ENCODE peak calls at places on chromosomes 3 and 15, in six cellular contexts. F is endothelial cell of umbilical vein, L is lower leg skin, K is breast epithelium, H is esophagus muscularis mucosa, R is thyroid gland. A is an unnamed sample.

GRCh38 chr15:30065025-30065801 is 17.5 kb upstream of the GOLGA8J start:
- DNase-seq in L (no peak), R (peak), F (no peak), H (no peak), K (no peak), A (no peak)

GRCh38 chr15:98347001-98347400 is 301.3 kb upstream of the IGF1R start:
- DNase-seq in L (no peak), R (no peak), F (no peak), H (no peak), K (no peak), A (no peak)

GRCh38 chr3:101281616-101282015 is 38.8 kb downstream of the IMPG2 start:
- DNase-seq in R (no peak), K (no peak), L (no peak), H (no peak), F (no peak), A (no peak)

GRCh38 chr3:46719044-46719565 is 1.4 kb upstream of the PRSS50 start:
- DNase-seq in L (no peak), K (peak), F (no peak), H (peak), R (no peak), A (no peak)

GRCh38 chr15:28992340-28992864 is 106.6 kb downstream of the APBA2 start:
- DNase-seq in R (no peak), H (no peak), K (no peak), F (no peak), L (no peak), A (no peak)

GRCh38 chr3:107525101-107525953 is 2.6 kb downstream of the BBX start:
- DNase-seq in H (no peak), F (peak), R (peak), K (peak), L (peak), A (peak)

GRCh38 chr15:38843736-38844590 is 279.3 kb upstream of the RASGRP1 start:
- DNase-seq in L (no peak), H (no peak), R (no peak), F (peak), K (no peak), A (no peak)

GRCh38 chr3:195107593-195107992 is 163.4 kb downstream of the XXYLT1 start:
- DNase-seq in L (no peak), H (no peak), K (no peak), R (no peak), F (no peak), A (no peak)

GRCh38 chr15:92322566-92323355 is 70.9 kb upstream of the ST8SIA2 start:
- DNase-seq in K (no peak), R (peak), L (no peak), H (no peak), F (no peak), A (no peak)

GRCh38 chr15:79886119-79886518 is 10.7 kb downstream of the MTHFS start:
- DNase-seq in L (no peak), F (no peak), H (no peak), K (no peak), R (no peak), A (no peak)

GRCh38 chr15:100729461-100729860 is 127.1 kb downstream of the ASB7 start:
- DNase-seq in K (no peak), R (no peak), H (peak), F (no peak), L (no peak), A (no peak)

GRCh38 chr3:11230807-11231206 is 41.4 kb upstream of the ATG7 start:
- DNase-seq in K (no peak), H (no peak), L (no peak), R (no peak), F (no peak), A (no peak)

GRCh38 chr15:45795487-45796069 is 160.7 kb downstream of the SQOR start:
- DNase-seq in K (no peak), F (peak), L (no peak), H (no peak), R (no peak), A (no peak)

GRCh38 chr15:83734487-83734886 is 80.6 kb downstream of the ADAMTSL3 start:
- DNase-seq in L (no peak), R (no peak), F (no peak), H (no peak), K (no peak), A (no peak)

GRCh38 chr15:40226739-40227138 is 12.1 kb upstream of the PAK6 start:
- DNase-seq in R (no peak), L (no peak), K (no peak), F (no peak), H (no peak), A (no peak)

GRCh38 chr15:84904409-84904808 is 19.9 kb downstream of the SLC28A1 start:
- DNase-seq in L (no peak), K (no peak), H (no peak), R (no peak), F (no peak), A (no peak)

GRCh38 chr3:163708428-163708827 is 1369.9 kb downstream of the SI start:
- DNase-seq in H (no peak), L (no peak), F (no peak), K (no peak), R (no peak), A (no peak)

GRCh38 chr3:18111702-18112311 is 313.3 kb downstream of the SATB1 start:
- DNase-seq in F (no peak), H (no peak), K (no peak), L (no peak), R (no peak), A (no peak)

GRCh38 chr3:151813777-151814176 is at the start of gene AADAC:
- DNase-seq in F (no peak), H (no peak), L (no peak), K (no peak), R (no peak), A (no peak)
- TF ChIP-seq POLR2A in F (no peak), H (no peak), L (no peak), K (no peak), R (no peak), A (no peak)

DNA sequence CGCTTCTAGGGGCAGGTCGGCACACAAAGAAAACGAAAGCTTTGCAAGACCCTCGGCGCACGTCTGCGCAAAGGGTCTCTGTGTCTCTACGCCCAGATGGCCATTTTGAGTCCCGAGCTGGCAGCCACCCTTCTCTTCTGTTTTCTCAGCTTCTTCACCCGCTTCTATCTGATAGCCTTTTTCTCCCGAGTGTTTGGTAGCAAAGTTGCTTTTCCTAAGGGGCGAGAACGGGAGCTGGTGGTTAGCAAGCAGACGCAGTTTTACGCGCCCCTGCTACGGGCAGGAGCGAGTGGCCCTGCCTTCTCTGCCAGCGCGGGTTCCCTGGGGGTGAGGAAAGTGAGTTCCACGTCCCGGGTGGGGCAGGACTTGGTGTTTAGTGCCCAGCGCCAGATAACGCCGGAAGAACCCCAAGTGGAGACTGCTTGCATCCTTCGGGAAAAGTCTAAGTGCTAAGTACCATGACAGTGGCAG is 2.9 kb upstream of the MKRN2 start:
- DNase-seq in L (no peak), R (peak), F (peak), H (no peak), K (no peak), A (peak)
- TF ChIP-seq POLR2A in L (no peak), R (no peak), F (peak), H (no peak), K (no peak), A (no peak)

DNA sequence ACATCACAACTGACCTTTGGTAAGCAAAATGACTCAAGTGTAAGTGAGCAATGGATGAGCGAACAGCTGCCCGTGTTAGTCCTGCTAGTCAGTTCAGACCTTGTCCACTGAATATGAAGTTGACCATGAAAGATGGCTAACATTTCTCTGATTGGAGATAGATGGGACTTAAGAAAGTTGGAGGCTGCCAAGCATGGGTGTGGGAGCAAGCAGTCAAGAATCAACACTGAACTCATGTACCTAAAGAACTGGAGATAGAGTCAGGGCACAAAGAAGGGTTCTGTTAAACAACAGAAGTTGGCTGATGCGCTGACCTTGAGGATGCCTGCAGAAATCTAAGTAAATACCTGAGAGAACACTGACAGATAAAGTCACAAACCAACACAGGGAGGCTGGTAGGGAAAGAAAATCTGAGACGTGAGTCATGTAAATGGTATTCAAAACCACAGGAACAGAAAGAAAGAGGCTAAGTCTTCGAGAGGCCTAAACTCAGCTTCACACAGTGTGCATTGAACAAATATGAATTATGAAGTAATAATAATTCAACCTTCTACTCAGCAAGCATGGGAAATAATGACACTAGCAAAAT is 30.7 kb upstream of the ANPEP start:
- DNase-seq in F (peak), R (no peak), L (no peak), H (no peak), K (no peak), A (no peak)
- TF ChIP-seq POLR2A in F (peak), R (no peak), L (no peak), H (no peak), K (no peak), A (no peak)

GRCh38 chr15:66374179-66374578 is 12.5 kb upstream of the MAP2K1 start:
- DNase-seq in F (no peak), K (no peak), R (no peak), H (no peak), L (no peak), A (no peak)
- TF ChIP-seq POLR2A in F (no peak), K (no peak), R (no peak), H (no peak), L (no peak), A (no peak)

GRCh38 chr3:9810846-9811245 is 784 bp downstream of the TTLL3 start:
- DNase-seq in H (no peak), K (no peak), R (no peak), L (no peak), F (no peak), A (no peak)

GRCh38 chr3:9810357-9810726 is 280 bp downstream of the TTLL3 start:
- DNase-seq in R (peak), K (no peak), L (no peak), H (no peak), F (no peak), A (peak)

GRCh38 chr3:9809239-9809614 is 835 bp upstream of the TTLL3 start:
- DNase-seq in H (no peak), K (no peak), L (no peak), R (peak), F (no peak), A (no peak)

GRCh38 chr3:9808345-9809037 is 1.6 kb upstream of the TTLL3 start:
- DNase-seq in K (no peak), F (peak), R (peak), L (no peak), H (no peak), A (no peak)

DNA sequence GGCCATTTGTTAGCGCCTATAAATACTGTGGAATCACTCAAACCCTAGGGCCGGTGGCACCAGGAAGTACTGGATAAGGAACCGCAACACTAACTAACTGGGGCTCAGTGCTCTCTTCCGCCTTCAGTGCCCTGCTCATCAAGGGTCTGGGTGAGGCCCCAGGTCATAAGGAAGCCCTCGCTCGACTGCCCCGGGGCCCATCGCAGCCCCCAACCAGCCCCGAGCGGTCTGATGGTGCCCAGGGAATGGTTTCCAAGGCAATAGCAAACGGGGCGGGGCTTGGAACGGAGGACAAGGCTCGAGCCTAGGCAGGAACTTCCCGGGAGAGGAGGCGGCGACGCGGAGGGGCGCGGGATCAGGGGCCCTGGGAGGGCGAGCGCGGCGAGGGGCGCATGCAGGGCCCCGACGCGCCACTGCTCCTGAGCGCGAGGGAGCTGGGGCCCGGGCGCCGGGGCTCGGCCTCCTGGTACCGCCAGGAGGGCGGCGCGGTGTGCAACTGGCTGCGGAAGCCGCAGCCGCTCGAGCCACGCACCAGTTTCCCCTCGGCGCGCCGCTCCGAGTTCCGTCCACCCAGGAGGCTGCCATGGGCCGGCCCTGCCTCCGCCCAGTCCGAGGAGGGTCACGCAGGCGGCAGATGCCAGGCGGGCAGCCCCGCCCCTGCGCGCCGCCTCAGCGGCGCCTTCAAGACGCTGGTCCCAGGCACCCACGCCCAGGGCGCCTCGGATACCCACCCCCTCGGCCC is at the start of gene TTLL3:
- DNase-seq in L (peak), H (peak), R (peak), K (peak), F (peak), A (peak)
- TF ChIP-seq POLR2A in L (no peak), H (no peak), R (no peak), K (no peak), F (peak), A (peak)

GRCh38 chr3:169929830-169930519 is 18.6 kb downstream of the SAMD7 start:
- DNase-seq in R (no peak), K (no peak), F (no peak), L (no peak), H (no peak), A (no peak)
- TF ChIP-seq POLR2A in R (no peak), K (no peak), F (no peak), L (no peak), H (no peak), A (no peak)

GRCh38 chr3:16520636-16521579 is 7.4 kb upstream of the RFTN1 start:
- DNase-seq in H (no peak), F (no peak), L (no peak), R (no peak), K (no peak), A (no peak)
- TF ChIP-seq POLR2A in H (no peak), F (no peak), L (no peak), R (no peak), K (no peak), A (no peak)

GRCh38 chr3:141410861-141411771 is 42.8 kb downstream of the ZBTB38 start:
- DNase-seq in K (no peak), H (no peak), F (peak), R (no peak), L (no peak), A (peak)
- TF ChIP-seq POLR2A in K (no peak), H (no peak), F (peak), R (no peak), L (no peak), A (no peak)

GRCh38 chr3:133573054-133573628 is 345 bp upstream of the CDV3 start:
- DNase-seq in H (peak), L (peak), K (peak), R (peak), F (peak), A (peak)

GRCh38 chr3:133572158-133573053 is 1.1 kb upstream of the CDV3 start:
- DNase-seq in H (no peak), R (no peak), K (no peak), F (no peak), L (no peak), A (no peak)

GRCh38 chr3:133574260-133574881 is 885 bp downstream of the CDV3 start:
- DNase-seq in R (peak), K (peak), L (peak), H (no peak), F (peak), A (peak)

GRCh38 chr3:133575121-133575520 is 1.6 kb downstream of the CDV3 start:
- DNase-seq in H (no peak), K (no peak), R (no peak), L (no peak), F (peak), A (no peak)

GRCh38 chr3:133573629-133574194 is at the start of gene CDV3:
- DNase-seq in F (no peak), R (no peak), H (no peak), K (no peak), L (peak), A (no peak)
- TF ChIP-seq POLR2A in F (peak), R (peak), H (peak), K (peak), L (no peak), A (peak)